ENCODE peak calls at places on chromosomes 6 and 20, in five cellular contexts. F is naive thymus-derived CD4-positive, alpha-beta T cell; Q is psoas muscle; G is heart left ventricle; Z is RWPE1. R is an unnamed sample.

GRCh38 chr6:56370127-56370540 is 122.8 kb upstream of the COL21A1 start:
- DNase-seq in F (no peak), Q (peak), G (peak), Z (peak), R (no peak)

GRCh38 chr20:58647814-58648501 is 3.1 kb upstream of the STX16 start:
- DNase-seq in F (no peak), Q (no peak), G (no peak), Z (no peak), R (no peak)

GRCh38 chr20:38260378-38261053 is at the start of gene KIAA1755:
- DNase-seq in F (no peak), Q (peak), G (peak), Z (no peak), R (no peak)

GRCh38 chr6:152863618-152864326 is 113.2 kb downstream of the VIP start:
- DNase-seq in F (peak), Q (no peak), G (peak), Z (peak), R (peak)

GRCh38 chr20:31485450-31486339 is 10.6 kb downstream of the REM1 start:
- DNase-seq in F (no peak), Q (peak), G (peak), Z (no peak), R (no peak)

GRCh38 chr20:6768228-6769185 is 1.0 kb downstream of the BMP2 start:
- DNase-seq in F (no peak), Q (peak), G (peak), Z (peak), R (no peak)

GRCh38 chr6:46015119-46015968 is at the start of gene CLIC5:
- DNase-seq in F (no peak), Q (peak), G (peak), Z (no peak), R (peak)

GRCh38 chr6:31829633-31830492 is 2.3 kb downstream of the HSPA1B start:
- DNase-seq in F (peak), Q (no peak), G (no peak), Z (no peak), R (no peak)

GRCh38 chr20:38139919-38140753 is 24.9 kb downstream of the TGM2 start:
- DNase-seq in F (no peak), Q (no peak), G (no peak), Z (no peak), R (no peak)

GRCh38 chr20:920306-920705 is 4.2 kb upstream of the ANGPT4 start:
- DNase-seq in F (no peak), Q (no peak), G (no peak), Z (no peak), R (no peak)

GRCh38 chr6:109455502-109456282 is at the start of gene MICAL1:
- DNase-seq in F (peak), Q (peak), G (peak), Z (peak), R (peak)

GRCh38 chr6:44708208-44708607 is 320.7 kb downstream of the CDC5L start:
- DNase-seq in F (no peak), Q (no peak), G (no peak), Z (no peak), R (no peak)

GRCh38 chr6:9628819-9629218 is 786.1 kb downstream of the TFAP2A start:
- DNase-seq in F (no peak), Q (no peak), G (no peak), Z (peak), R (no peak)

GRCh38 chr20:62625516-62625915 is 16.8 kb upstream of the SLCO4A1 start:
- DNase-seq in F (no peak), Q (peak), G (no peak), Z (no peak), R (no peak)

GRCh38 chr20:62628691-62629090 is 13.6 kb upstream of the SLCO4A1 start:
- DNase-seq in F (no peak), Q (peak), G (no peak), Z (no peak), R (no peak)

GRCh38 chr20:62629864-62630470 is 12.3 kb upstream of the SLCO4A1 start:
- DNase-seq in F (no peak), Q (no peak), G (no peak), Z (no peak), R (no peak)

GRCh38 chr20:62625921-62626547 is 16.3 kb upstream of the SLCO4A1 start:
- DNase-seq in F (no peak), Q (peak), G (no peak), Z (no peak), R (no peak)

DNA sequence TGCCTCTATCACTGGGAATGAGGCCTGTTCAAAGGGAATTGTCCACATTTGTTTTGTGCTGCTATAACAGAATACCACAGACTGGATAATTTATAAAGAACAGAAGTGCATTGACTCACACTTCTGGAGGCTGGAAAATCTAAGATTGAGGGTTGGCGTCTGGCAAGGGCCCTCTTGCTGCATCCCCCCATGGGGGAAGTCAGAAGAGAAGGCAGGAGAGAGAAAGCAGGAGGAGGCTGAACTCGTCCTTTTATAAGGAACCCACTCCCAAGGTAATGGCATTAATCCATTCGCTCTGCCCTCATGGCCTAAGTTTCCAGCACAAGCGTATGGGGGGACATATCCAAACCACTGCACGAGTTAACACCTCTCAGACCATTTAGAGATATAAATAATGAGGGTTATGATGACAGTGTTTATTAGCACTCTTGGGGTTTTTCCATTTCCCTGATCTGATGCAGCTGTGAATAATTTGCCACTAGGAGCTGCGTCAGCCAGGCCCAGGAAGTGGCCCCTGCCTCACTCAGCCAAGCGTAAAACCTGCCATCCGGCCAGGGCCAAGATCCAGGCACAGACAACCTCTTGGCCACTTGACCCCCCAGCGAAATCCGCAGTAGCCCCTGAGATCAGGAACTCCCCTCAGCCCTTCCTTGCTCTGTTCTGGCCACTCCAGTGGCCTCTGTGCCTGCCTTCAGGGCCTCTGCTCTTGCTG is 14.2 kb upstream of the SLCO4A1 start:
- DNase-seq in F (no peak), Q (peak), G (no peak), Z (no peak), R (no peak)
- H3K27ac ChIP-seq in F (no peak), Q (no peak), G (no peak), Z (peak), R (no peak)

DNA sequence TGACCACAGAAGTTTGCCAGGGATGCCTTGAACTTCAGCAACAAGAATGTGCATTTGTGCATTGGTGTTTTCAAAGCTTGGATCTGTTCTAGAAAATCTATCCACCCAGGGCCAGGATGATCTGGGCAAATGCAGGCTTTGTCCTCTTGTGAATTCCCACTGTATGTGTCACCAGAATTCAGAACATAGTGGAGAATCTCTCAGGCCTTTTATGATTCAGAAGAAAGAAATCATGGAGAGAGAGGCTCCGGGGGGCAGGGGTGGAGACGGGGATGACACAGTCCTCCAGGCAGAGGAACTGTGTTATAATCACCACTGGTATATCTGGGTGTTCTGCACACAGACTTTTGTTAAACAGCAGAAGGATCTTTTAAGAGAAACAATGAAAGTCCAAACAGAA is 304.1 kb downstream of the CDH4 start:
- DNase-seq in F (no peak), Q (no peak), G (no peak), Z (peak), R (no peak)
- H3K27ac ChIP-seq in F (no peak), Q (no peak), G (no peak), Z (peak), R (no peak)

GRCh38 chr6:16752206-16752867 is 8.9 kb downstream of the ATXN1 start:
- DNase-seq in F (no peak), Q (no peak), G (no peak), Z (peak), R (no peak)
- H3K27ac ChIP-seq in F (no peak), Q (no peak), G (peak), Z (no peak), R (no peak)

DNA sequence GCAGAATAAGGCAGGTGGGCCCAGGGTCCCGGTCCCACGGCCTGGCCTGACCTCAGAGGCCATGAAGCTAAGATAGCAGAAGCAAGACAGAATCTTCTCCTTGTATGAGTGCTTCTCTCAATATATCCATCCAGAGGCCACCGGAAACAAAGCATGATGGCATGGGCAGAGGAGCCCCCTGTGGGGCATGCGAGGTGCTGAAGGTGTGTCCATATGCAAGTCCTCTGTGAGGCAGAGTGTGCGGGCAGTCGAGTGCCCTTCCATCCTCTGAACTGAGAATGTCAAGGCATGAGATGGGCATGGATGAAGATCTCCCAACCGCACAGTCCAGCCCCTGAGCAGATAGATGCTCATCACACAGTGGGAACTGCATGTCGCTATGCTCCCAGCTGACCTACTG is 9.8 kb upstream of the GGTLC1 start:
- DNase-seq in F (no peak), Q (no peak), G (no peak), Z (no peak), R (no peak)
- H3K27ac ChIP-seq in F (no peak), Q (no peak), G (no peak), Z (no peak), R (no peak)

GRCh38 chr6:134317471-134318131 is at the start of gene SGK1:
- DNase-seq in F (peak), Q (no peak), G (no peak), Z (peak), R (peak)

GRCh38 chr6:134315189-134315588 is 2.7 kb downstream of the SGK1 start:
- DNase-seq in F (no peak), Q (no peak), G (no peak), Z (no peak), R (no peak)

GRCh38 chr6:134318396-134319281 is 727 bp upstream of the SGK1 start:
- DNase-seq in F (no peak), Q (no peak), G (no peak), Z (no peak), R (no peak)

GRCh38 chr6:134315974-134316391 is 1.9 kb downstream of the SGK1 start:
- DNase-seq in F (no peak), Q (no peak), G (no peak), Z (no peak), R (no peak)

DNA sequence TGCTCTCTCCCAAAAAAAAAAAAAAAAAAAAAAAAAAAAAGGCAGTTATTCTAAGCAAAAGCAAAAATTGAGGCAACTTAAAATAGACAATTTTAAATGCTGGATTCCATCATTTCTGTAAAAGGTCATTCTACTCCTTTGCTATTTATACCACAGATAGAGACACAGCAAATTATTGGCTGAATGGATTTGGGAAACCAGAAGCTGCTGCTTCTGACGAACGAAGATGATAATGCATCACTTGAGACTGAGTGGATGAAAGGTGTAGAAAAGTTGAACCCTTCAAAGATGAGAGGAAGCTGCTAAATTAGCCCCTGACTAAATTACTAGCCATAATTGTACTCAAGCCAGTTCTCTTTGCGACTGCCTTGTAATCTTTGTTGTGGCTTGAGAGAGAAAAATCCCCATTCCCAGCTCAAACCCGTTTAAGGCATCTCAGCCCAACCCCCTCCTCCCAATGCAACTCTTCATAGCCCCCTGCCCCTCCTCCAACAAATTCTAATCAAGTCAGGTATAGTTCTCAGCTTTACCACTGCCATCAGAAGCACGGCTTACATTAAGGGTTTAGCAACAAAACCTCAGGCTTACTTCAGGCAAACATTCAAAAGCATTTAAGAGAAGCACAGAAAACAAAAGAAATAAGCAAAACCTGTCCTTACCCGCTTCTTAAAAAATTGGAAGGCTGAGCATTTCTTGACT is 1.0 kb downstream of the SGK1 start:
- DNase-seq in F (no peak), Q (no peak), G (no peak), Z (no peak), R (no peak)
- H3K27ac ChIP-seq in F (no peak), Q (no peak), G (no peak), Z (no peak), R (peak)

DNA sequence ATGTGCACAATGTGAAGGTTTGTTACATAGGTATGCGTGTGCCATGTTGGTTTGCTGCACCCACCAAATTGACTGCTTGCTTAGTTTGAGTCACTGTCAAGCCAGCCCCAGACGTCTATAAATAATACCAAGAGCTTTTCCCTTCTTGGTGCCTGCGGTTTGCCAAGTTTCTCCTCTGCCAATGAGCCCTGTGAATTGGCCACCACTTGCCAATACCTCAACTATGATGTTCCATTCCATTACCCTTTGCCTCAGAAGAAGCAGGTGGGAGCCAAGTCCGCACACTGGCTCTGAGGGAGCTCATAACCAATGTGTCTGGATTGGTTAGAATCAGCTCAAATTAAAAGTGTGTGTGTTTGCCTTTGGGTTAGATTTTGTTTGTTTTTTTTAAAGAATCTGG is 244.8 kb upstream of the PRND start:
- DNase-seq in F (no peak), Q (no peak), G (no peak), Z (no peak), R (no peak)
- H3K27ac ChIP-seq in F (no peak), Q (no peak), G (no peak), Z (no peak), R (no peak)

GRCh38 chr20:56418385-56418861 is 6.4 kb downstream of the CASS4 start:
- DNase-seq in F (peak), Q (no peak), G (no peak), Z (no peak), R (no peak)

GRCh38 chr20:56420028-56420427 is 8.0 kb downstream of the CASS4 start:
- DNase-seq in F (no peak), Q (no peak), G (no peak), Z (no peak), R (no peak)

GRCh38 chr20:56422131-56422823 is 10.2 kb downstream of the CASS4 start:
- DNase-seq in F (no peak), Q (no peak), G (peak), Z (peak), R (no peak)

GRCh38 chr20:56422824-56423189 is 10.7 kb downstream of the CASS4 start:
- DNase-seq in F (no peak), Q (no peak), G (peak), Z (no peak), R (no peak)

DNA sequence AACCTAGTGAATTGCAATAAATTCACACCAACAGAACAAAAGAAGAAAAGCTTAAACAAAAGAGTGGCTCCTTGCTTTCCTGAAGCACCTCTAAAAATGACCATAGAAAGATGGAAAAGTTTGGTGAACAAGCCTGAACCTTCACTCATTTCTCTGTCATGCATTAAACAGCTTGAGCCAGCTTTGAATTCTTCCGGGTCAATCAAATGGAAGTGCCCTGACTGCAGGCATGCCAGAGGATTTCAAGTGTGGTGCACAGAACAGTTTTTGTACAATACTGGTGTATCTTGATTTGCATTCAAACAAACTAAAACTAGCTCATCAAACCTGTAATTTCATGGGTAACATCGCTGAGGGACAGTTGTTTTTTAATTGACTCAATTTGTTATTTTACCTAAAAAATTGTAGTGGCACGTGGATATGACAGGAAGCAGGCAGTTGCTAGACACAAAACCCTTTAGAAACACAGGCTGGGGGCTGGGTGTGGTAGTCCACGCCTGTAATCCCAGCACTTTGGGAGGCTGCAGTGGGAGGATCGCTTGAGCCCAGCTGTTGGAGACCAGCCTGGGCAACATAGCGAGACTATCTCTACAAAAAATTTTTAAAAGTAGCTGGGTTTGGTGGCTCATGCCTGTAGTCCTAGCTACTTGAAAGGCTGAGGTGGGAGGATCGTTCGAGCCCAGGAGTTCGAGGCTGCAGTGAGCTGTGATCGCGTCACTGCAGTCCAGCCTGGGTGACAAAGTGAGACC is 9.1 kb downstream of the CASS4 start:
- DNase-seq in F (no peak), Q (no peak), G (no peak), Z (no peak), R (no peak)
- H3K27ac ChIP-seq in F (peak), Q (no peak), G (peak), Z (no peak), R (peak)